ENCODE peak calls at places on chromosomes 7 and 10, in nine cellular contexts. I is suprapubic skin, Z is Panc1, C is upper lobe of left lung, R is K562, G is sigmoid colon, Q is HCT116, S is stomach, N is spleen. L is an unnamed sample.

GRCh38 chr10:68105820-68106219 is 3.5 kb upstream of the MYPN start:
- DNase-seq in I (no peak), S (no peak), G (no peak), Q (no peak), R (no peak), Z (peak), C (no peak), N (no peak), L (no peak)

GRCh38 chr7:116809636-116810266 is 52.6 kb upstream of the CAPZA2 start:
- DNase-seq in R (peak), I (no peak), S (no peak), N (no peak), C (no peak), Z (peak), G (no peak), Q (peak), L (no peak)

GRCh38 chr10:100419911-100420449 is 42.8 kb upstream of the WNT8B start:
- DNase-seq in N (no peak), Z (no peak), G (no peak), Q (no peak), I (no peak), C (no peak), S (no peak), R (no peak), L (no peak)

GRCh38 chr7:143296686-143297085 is 8.5 kb downstream of the CASP2 start:
- DNase-seq in S (no peak), Z (no peak), R (no peak), C (no peak), G (no peak), N (no peak), Q (no peak), I (no peak), L (no peak)

GRCh38 chr7:130966246-130967009 is 232.4 kb upstream of the KLF14 start:
- DNase-seq in S (no peak), R (no peak), I (no peak), N (no peak), Z (no peak), G (no peak), Q (no peak), C (no peak), L (no peak)

GRCh38 chr7:140415361-140415760 is 11.5 kb downstream of the RAB19 start:
- DNase-seq in Q (no peak), R (no peak), N (no peak), Z (no peak), S (no peak), I (no peak), C (no peak), G (no peak), L (no peak)

GRCh38 chr10:80144302-80145131 is 12.0 kb downstream of the PLAC9 start:
- DNase-seq in Q (peak), C (peak), Z (no peak), G (no peak), R (peak), S (peak), N (peak), I (no peak), L (no peak)

GRCh38 chr7:30049173-30049572 is 21.0 kb downstream of the PLEKHA8 start:
- DNase-seq in G (no peak), I (no peak), S (no peak), C (no peak), Z (no peak), Q (no peak), R (no peak), N (no peak), L (no peak)

GRCh38 chr7:98294798-98295382 is 13.4 kb downstream of the BRI3 start:
- DNase-seq in G (no peak), Q (peak), Z (no peak), S (peak), I (peak), N (no peak), R (peak), C (peak), L (no peak)

GRCh38 chr7:55134786-55135185 is 116.0 kb downstream of the EGFR start:
- DNase-seq in R (no peak), S (no peak), C (no peak), G (no peak), N (no peak), Z (no peak), I (no peak), Q (no peak), L (no peak)

GRCh38 chr10:33743429-33743857 is 409.0 kb upstream of the NRP1 start:
- DNase-seq in C (no peak), R (no peak), Q (no peak), S (peak), I (no peak), N (no peak), G (no peak), Z (no peak), L (no peak)

GRCh38 chr10:66505003-66505707 is 420.7 kb upstream of the LRRTM3 start:
- DNase-seq in Q (no peak), G (no peak), C (no peak), R (no peak), Z (no peak), S (no peak), I (no peak), N (no peak), L (no peak)

GRCh38 chr10:73810358-73810734 is 1.1 kb downstream of the NDST2 start:
- DNase-seq in Q (no peak), N (no peak), S (no peak), I (no peak), R (no peak), C (no peak), G (no peak), Z (no peak), L (no peak)
- H3K27ac ChIP-seq in Q (no peak), N (peak), S (no peak), I (peak), R (peak), C (peak), G (peak), Z (peak), L (no peak)

GRCh38 chr10:104351067-104351681 is 2.5 kb upstream of the CFAP58 start:
- DNase-seq in Q (no peak), R (no peak), C (no peak), I (no peak), S (no peak), G (no peak), N (no peak), Z (no peak), L (no peak)

GRCh38 chr10:104347295-104348045 is 6.2 kb upstream of the CFAP58 start:
- DNase-seq in N (no peak), I (no peak), G (no peak), C (no peak), Z (no peak), S (no peak), Q (no peak), R (no peak), L (no peak)

GRCh38 chr10:104350146-104350635 is 3.4 kb upstream of the CFAP58 start:
- DNase-seq in G (no peak), N (no peak), Q (peak), S (no peak), C (no peak), I (no peak), R (no peak), Z (no peak), L (no peak)

GRCh38 chr10:104348601-104349000 is 5.0 kb upstream of the CFAP58 start:
- DNase-seq in Z (no peak), C (no peak), N (no peak), I (no peak), Q (no peak), G (no peak), R (no peak), S (no peak), L (no peak)

DNA sequence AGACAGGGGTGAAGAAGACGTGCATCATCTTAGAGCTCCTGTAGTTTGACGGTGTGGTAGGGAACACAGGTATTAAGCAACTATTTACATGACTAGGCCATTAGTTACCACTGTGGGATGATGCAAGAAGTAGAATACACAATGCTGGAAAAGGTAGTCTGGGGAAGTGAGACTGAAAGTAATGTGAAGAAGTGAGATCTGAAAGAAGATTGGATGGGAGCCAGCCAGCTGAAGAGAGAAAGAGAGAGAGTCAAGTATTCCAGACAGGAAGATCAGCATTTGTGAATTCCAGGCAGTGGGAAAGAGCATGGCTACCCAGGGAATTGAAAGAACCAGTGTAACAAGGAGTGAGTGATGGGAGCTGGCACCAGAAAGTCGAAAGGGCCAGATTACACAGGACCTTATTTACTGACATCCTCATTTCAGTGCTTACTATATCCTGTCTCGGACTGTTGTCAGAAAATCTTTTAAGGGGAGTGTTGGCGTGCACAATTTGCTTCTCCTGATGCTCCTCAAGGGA is 4.0 kb upstream of the CFAP58 start:
- DNase-seq in Q (no peak), S (no peak), G (no peak), Z (no peak), R (no peak), C (no peak), I (no peak), N (no peak), L (no peak)
- TF ChIP-seq POLR2AphosphoS5 in Q (peak), S (peak), G (no peak), Z (no peak), R (no peak), C (peak), I (peak), N (no peak), L (no peak)

DNA sequence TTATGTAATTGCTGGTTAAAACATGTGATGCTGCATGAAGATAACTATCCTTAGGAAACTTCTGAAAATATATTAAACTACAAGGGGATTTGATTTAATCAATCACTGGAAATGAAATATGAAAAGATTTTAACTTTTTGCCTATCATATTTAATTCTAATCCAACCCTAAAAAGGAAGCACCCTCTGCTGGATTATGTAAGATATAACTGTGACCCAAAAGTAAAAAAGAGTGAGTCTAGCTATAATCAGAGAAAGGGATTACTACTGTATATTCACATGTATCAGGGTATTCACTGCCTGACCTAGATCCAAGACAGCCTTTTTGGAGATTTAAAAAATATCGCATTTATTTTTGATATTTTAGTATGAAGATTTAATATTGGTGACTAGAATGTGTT is 295.5 kb downstream of the MDFIC start:
- DNase-seq in Z (no peak), I (no peak), S (no peak), Q (no peak), G (no peak), R (no peak), N (no peak), C (no peak), L (no peak)
- TF ChIP-seq CTCF in Z (peak), I (no peak), S (no peak), Q (peak), G (no peak), R (no peak), N (peak), C (no peak), L (no peak)

DNA sequence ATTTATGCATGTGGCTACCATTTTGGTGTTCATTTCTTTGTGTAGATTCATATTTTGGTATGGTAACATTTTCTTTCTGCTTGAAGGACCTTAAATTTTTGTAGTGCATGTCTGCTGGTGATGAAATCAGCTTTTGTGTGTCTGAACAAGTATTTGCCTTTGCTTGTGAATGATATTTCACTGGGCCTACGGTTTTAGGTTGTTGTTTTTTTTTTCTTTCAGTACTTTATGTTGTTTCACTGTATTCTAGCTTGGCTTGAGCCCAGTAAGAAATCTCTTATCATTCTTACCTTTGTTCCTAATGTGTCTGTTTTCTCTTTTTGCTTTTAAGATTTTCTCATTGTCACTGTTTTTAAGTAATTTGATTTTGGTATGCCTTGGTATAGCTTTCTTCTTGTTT is 31.9 kb downstream of the SAMD8 start:
- DNase-seq in Q (no peak), R (no peak), N (no peak), C (no peak), I (no peak), G (no peak), Z (no peak), S (no peak), L (no peak)
- H3K27ac ChIP-seq in Q (no peak), R (no peak), N (no peak), C (no peak), I (no peak), G (no peak), Z (no peak), S (no peak), L (peak)

GRCh38 chr7:73842248-73842895 is at the start of gene METTL27:
- DNase-seq in S (peak), C (peak), N (peak), Q (peak), R (peak), I (peak), Z (no peak), G (peak), L (peak)
- TF ChIP-seq POLR2AphosphoS5 in S (peak), C (peak), N (peak), Q (peak), R (peak), I (no peak), Z (peak), G (peak), L (peak)

DNA sequence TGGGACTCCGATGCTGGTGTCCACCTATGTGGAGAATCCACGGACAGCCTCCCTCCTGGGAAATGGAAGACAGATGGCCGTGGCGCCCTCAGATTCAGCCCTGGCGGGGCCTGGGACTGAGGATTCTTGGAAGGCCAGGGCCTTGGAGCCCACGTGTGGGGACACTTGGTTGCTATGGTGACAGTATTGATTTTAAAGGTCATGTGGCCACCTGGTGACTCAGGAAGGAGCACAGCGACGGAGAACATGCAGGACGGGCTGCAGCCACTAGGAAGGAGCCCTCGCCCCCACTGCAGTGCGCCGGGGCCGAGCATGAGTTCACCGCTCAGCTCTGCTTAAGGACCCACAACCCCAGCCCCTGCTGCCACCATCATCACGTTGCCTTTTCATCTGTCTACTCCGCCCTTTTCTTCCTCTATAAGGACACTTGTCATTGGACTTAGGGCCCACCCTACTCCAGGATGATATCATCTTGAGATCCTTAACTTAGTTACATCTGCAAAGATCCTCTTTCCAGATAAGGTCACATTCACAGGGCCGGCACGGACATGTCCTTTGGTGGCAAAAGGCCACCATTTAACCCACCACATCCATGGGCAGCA is 3.7 kb upstream of the STK32C start:
- DNase-seq in C (no peak), Z (no peak), S (no peak), I (peak), G (peak), Q (peak), N (peak), R (peak), L (peak)
- TF ChIP-seq CTCF in C (no peak), Z (no peak), S (no peak), I (no peak), G (no peak), Q (peak), N (no peak), R (peak), L (no peak)